ENCODE peak calls at places on chromosomes 11 and 22, in six cellular contexts. V is A549, K is MM.1S, W is tibial nerve, Z is colonic mucosa, M is neural progenitor cell. B is an unnamed sample.

GRCh38 chr11:80462211-80462610 is 1021.4 kb upstream of the TENM4 start:
- DNase-seq in K (no peak), W (no peak), Z (no peak), V (no peak), M (no peak), B (no peak)

GRCh38 chr11:104653011-104653806 is 245.1 kb downstream of the CASP12 start:
- DNase-seq in Z (no peak), V (no peak), K (peak; percentile 74), M (no peak), W (no peak), B (no peak)

GRCh38 chr22:38732251-38732815 is 23.5 kb downstream of the SUN2 start:
- DNase-seq in Z (no peak), W (no peak), M (no peak), K (peak; percentile 5), V (no peak), B (no peak)

GRCh38 chr22:18954333-18954732 is 18.2 kb upstream of the PRODH start:
- DNase-seq in W (peak; percentile 55), M (peak; percentile 81), K (peak; percentile 48), V (peak; percentile 22), Z (peak; percentile 55), B (peak; percentile 66)

GRCh38 chr11:68969386-68969785 is 11.4 kb downstream of the MRGPRD start:
- DNase-seq in M (no peak), W (no peak), K (no peak), Z (no peak), V (no peak), B (no peak)

GRCh38 chr11:32068134-32068533 is 22.7 kb upstream of the RCN1 start:
- DNase-seq in K (no peak), W (no peak), V (no peak), M (no peak), Z (no peak), B (no peak)

GRCh38 chr22:24466831-24467249 is 28.3 kb upstream of the UPB1 start:
- DNase-seq in W (no peak), Z (no peak), M (peak; percentile 54), K (peak; percentile 57), V (no peak), B (no peak)

GRCh38 chr11:121367434-121367833 is 74.9 kb downstream of the SC5D start:
- DNase-seq in K (peak; percentile 81), W (no peak), M (no peak), V (no peak), Z (no peak), B (no peak)

GRCh38 chr11:120273432-120273831 is 33.5 kb downstream of the POU2F3 start:
- DNase-seq in K (no peak), W (no peak), Z (no peak), V (no peak), M (no peak), B (no peak)

DNA sequence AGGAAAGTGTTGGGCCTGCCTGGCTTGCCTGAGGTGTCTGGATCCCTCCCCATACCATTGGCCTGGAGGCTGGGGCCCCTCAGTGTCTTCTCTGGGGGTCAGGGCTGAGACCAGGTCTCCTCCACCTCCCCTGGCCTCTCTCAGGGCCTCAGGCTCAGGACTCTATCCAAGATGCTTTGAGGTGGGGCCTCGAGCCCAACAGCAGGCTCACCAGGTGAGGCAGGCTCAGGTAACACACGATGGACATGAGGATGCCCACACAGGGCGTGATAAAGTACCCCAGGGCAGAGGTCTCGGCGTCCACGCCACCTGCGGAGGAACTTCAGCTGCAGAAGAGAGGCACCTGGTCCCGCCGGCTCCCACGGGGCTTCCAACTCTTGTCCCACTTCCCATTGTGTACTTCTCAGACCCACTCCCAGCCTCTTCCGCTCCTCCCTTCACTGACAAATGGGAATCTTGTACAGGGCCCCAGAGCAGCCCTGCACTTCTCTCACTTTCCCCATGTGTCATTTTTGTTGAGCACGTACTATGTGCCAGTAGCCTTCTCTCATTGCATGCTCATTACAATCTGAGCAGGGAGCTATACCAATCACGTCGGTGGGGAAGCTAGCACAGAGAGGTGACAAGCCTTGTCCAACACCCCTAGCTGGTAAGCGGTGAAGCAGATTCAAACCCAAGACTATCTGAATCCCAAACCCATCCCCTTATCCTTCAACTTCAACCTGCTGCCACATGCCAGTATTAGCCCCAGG is 3.8 kb downstream of the SLC29A2 start:
- DNase-seq in M (no peak), V (no peak), K (no peak), W (no peak), Z (no peak), B (no peak)
- H3K27ac ChIP-seq in M (no peak overlapping the region), V (no peak overlapping the region), K (no peak overlapping the region), W (no peak overlapping the region), Z (no peak overlapping the region), B (no peak overlapping the region)

GRCh38 chr22:42974223-42974622 is 40.7 kb downstream of the PACSIN2 start:
- DNase-seq in M (no peak), Z (peak; percentile 61), W (no peak), K (no peak), V (no peak), B (no peak)
- H3K4me1 ChIP-seq in M (peaks cover 21% of the 10 kb centered on the region), Z (peaks cover 28% of the 10 kb centered on the region), W (peaks cover 33% of the 10 kb centered on the region), K (no peaks in the 10 kb centered on the region), V (peaks cover 69% of the 10 kb centered on the region), B (peaks cover 75% of the 10 kb centered on the region)

GRCh38 chr11:35009191-35009940 is 92.9 kb downstream of the PDHX start:
- DNase-seq in K (no peak), V (peak; percentile 78), W (no peak), M (no peak), Z (peak; percentile 66), B (no peak)
- TF ChIP-seq CTCF in K (no peak), V (no peak), W (no peak), M (no peak), Z (no peak), B (no peak)

GRCh38 chr11:118907051-118907748 is 18.5 kb downstream of the BCL9L start:
- DNase-seq in K (peak; percentile 80), V (peak; percentile 47), Z (peak; percentile 94), M (peak; percentile 85), W (peak; percentile 84), B (peak; percentile 81)
- H3K27ac ChIP-seq in K (no peak overlapping the region), V (peak overlapping the region; percentile 98), Z (no peak overlapping the region), M (no peak overlapping the region), W (no peak overlapping the region), B (peak overlapping the region; percentile 31)